ENCODE peak calls at places on chromosomes 4 and X, in eight cellular contexts. U is body of pancreas, W is esophagus squamous epithelium, K is lower leg skin, V is stomach, C is A549, D is uterus, I is breast epithelium. A is an unnamed sample.

GRCh38 chr4:154491341-154491679 is 289 bp downstream of the DCHS2 start:
- DNase-seq in V (no peak), I (no peak), C (peak; percentile 12), D (peak; percentile 27), K (no peak), U (no peak), W (no peak), A (peak; percentile 16)

GRCh38 chrX:11478971-11479370 is 185.8 kb downstream of the AMELX start:
- DNase-seq in I (no peak), U (no peak), D (no peak), W (no peak), V (no peak), K (no peak), C (no peak), A (no peak)

GRCh38 chr4:7581477-7581876 is 146.7 kb upstream of the PSAPL1 start:
- DNase-seq in V (no peak), U (no peak), C (peak; percentile 4), W (no peak), D (no peak), I (no peak), K (no peak), A (peak; percentile 37)

GRCh38 chr4:186021461-186022167 is 47.3 kb upstream of the TLR3 start:
- DNase-seq in W (no peak), V (no peak), K (no peak), I (no peak), C (peak; percentile 21), D (no peak), U (no peak), A (peak; percentile 29)

GRCh38 chr4:53361451-53361850 is 4.4 kb downstream of the SCFD2 start:
- DNase-seq in K (no peak), V (no peak), W (no peak), D (no peak), U (no peak), C (no peak), I (no peak), A (no peak)

GRCh38 chr4:37054670-37055069 is 189.9 kb upstream of the NWD2 start:
- DNase-seq in I (no peak), K (no peak), V (no peak), W (no peak), D (no peak), U (no peak), C (no peak), A (no peak)

GRCh38 chr4:73777612-73778011 is 37.2 kb downstream of the CXCL8 start:
- DNase-seq in D (no peak), K (no peak), W (no peak), U (no peak), C (no peak), I (no peak), V (no peak), A (no peak)

GRCh38 chr4:110869114-110869513 is 246.2 kb upstream of the PITX2 start:
- DNase-seq in V (no peak), U (no peak), D (no peak), I (no peak), K (no peak), C (no peak), W (no peak), A (no peak)

GRCh38 chrX:74291964-74292891 is 11.8 kb upstream of the ZCCHC13 start:
- DNase-seq in I (peak; percentile 81), K (peak; percentile 88), C (peak; percentile 95), V (peak; percentile 86), D (peak; percentile 87), W (peak; percentile 43), U (peak; percentile 90), A (peak; percentile 87)

DNA sequence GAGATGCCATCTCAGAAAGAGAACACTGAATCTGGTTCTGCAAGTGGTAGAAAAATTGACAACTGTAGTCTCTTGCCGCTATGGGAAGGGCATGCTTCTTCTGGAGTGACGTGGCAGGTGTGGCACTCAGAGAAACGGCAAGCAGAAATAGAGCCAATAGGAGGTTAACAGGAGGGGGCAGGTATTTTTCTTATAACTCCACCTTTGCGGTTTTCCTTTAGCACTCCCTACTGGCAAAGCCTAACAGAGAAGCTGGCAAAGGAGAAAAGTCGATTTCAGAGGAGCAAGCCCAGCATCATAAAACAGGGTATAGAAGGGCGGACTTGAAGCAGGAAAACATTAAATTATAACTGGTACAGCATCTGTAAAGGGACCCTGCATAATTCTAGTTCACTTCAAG is 1382.2 kb downstream of the PCDH18 start:
- DNase-seq in I (no peak), K (no peak), C (no peak), W (no peak), V (no peak), U (no peak), D (no peak), A (no peak)
- TF ChIP-seq CTCF in I (no peak), K (no peak), C (no peak), W (no peak), V (no peak), U (no peak), D (no peak), A (no peak)

GRCh38 chrX:55919367-55920221 is 202.0 kb downstream of the RRAGB start:
- DNase-seq in U (no peak), V (no peak), W (no peak), C (no peak), I (no peak), D (no peak), K (no peak), A (no peak)
- TF ChIP-seq POLR2A in U (no peak), V (no peak), W (no peak), C (no peak), I (no peak), D (no peak), K (no peak), A (no peak)

GRCh38 chr4:146450524-146450923 is 71.2 kb downstream of the SLC10A7 start:
- DNase-seq in C (no peak), V (no peak), D (no peak), W (no peak), K (no peak), U (no peak), I (no peak), A (no peak)
- TF ChIP-seq CTCF in C (no peak), V (no peak), D (no peak), W (no peak), K (no peak), U (no peak), I (no peak), A (no peak)

GRCh38 chr4:93448691-93449293 is 379.8 kb upstream of the ATOH1 start:
- DNase-seq in K (no peak), D (no peak), I (no peak), C (no peak), U (no peak), W (no peak), V (no peak), A (no peak)
- TF ChIP-seq POLR2A in K (no peak), D (no peak), I (no peak), C (no peak), U (no peak), W (no peak), V (no peak), A (no peak)

DNA sequence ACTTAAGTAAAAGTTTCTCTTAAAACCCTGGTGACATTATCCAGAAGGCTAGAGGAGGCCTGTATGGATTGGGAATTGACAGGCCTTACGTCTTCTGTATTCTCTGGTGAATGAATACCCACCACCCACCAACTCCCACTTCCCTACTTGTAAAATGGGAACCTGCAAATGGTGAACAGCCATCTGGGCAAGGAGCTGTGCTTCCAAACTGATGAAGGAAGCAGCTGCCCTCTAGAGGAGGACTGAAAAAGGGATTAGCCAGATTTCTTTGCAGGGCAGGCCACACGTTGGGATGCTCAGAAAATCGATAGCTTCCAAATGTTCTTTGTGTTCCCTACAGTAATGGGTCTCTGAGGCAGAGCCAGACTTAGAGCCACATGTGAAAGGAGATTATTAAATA is 39.3 kb upstream of the LPAR4 start:
- DNase-seq in C (peak; percentile 34), K (no peak), I (no peak), V (no peak), D (no peak), U (peak; percentile 1), W (no peak), A (no peak)
- TF ChIP-seq CTCF in C (peak; percentile 25), K (no peak), I (no peak), V (no peak), D (no peak), U (no peak), W (peak; percentile 11), A (no peak)

GRCh38 chrX:28717864-28718263 is 130.6 kb downstream of the IL1RAPL1 start:
- DNase-seq in C (no peak), K (no peak), W (no peak), U (no peak), D (no peak), I (no peak), V (no peak), A (no peak)

GRCh38 chrX:28718450-28718849 is 131.2 kb downstream of the IL1RAPL1 start:
- DNase-seq in W (no peak), C (no peak), I (no peak), U (no peak), D (no peak), V (no peak), K (no peak), A (no peak)

DNA sequence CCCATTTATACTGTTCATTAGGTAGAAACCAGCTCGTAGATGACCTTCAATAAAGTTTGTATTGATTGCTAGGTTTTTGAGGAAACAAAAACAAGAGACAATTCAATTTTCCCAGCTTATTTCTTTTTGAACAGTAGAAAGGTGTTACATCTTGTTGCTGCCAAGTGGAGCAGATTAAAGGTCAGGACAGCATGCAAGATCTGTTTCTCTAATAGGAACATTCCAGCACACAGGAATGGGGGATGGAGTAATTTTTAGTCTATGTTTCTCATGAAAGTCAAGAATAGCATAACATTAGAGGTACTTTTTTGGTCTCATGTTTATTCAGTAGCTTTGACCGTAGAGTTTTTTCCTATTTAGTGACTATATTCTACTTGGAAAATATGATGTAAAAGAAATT is 132.4 kb downstream of the IL1RAPL1 start:
- DNase-seq in C (no peak), D (no peak), W (no peak), I (no peak), K (no peak), U (no peak), V (no peak), A (no peak)
- TF ChIP-seq POLR2A in C (no peak), D (no peak), W (no peak), I (no peak), K (no peak), U (no peak), V (no peak), A (no peak)

DNA sequence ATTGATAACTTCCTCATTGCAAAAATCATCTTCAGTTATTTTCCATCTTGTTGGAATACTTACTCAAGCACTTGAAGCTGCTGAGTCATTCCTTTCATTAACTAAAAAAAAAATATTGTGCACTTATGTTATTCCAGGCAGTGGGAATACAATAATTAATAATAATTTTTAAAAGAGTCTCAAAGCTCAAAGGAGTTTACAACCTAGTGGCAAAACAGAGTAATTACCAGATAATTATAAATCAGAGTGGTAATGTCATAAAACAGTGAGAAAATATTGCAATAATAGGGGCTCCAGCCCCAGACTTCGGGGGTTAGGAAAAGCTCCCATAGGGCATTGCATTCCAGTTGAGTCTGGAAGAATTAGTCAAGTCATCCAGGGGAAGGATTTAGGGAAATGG is 79.6 kb downstream of the DDX53 start:
- DNase-seq in K (no peak), I (no peak), D (no peak), C (no peak), V (no peak), U (no peak), W (no peak), A (no peak)
- TF ChIP-seq CTCF in K (no peak), I (no peak), D (no peak), C (no peak), V (no peak), U (no peak), W (no peak), A (no peak)

A was measured in thyroid gland.